ENCODE peak calls at places on chromosomes 5 and 9, in nine cellular contexts. One of them, this sample, is unnamed.

GRCh38 chr5:87410941-87411340 is 1.8 kb downstream of the CCNH start:
- DNase-seq in EH: peak; percentile 91
- DNase-seq in fibroblast of lung: peak; percentile 80
- DNase-seq in T1000: no peak
- DNase-seq in mesendoderm: no peak
- DNase-seq in stimulated activated CD4-positive, alpha-beta T cell treated with anti-CD3 and anti-CD28 coated beads, Interleukin-12 subunit alpha, Interleukin-12 subunit beta, amount 100 ng/mL, for 4 hours: no peak
- DNase-seq in ureter: no peak
- DNase-seq in GM13976: no peak
- DNase-seq in T-helper 22 cell: no peak
- DNase-seq in this sample: no peak

GRCh38 chr9:96331236-96331947 is 29.4 kb upstream of the HSD17B3 start:
- DNase-seq in GM13976: no peak
- DNase-seq in ureter: no peak
- DNase-seq in fibroblast of lung: no peak
- DNase-seq in T1000: no peak
- DNase-seq in stimulated activated CD4-positive, alpha-beta T cell treated with anti-CD3 and anti-CD28 coated beads, Interleukin-12 subunit alpha, Interleukin-12 subunit beta, amount 100 ng/mL, for 4 hours: no peak
- DNase-seq in mesendoderm: peak; percentile 89
- DNase-seq in EH: peak; percentile 35
- DNase-seq in T-helper 22 cell: no peak
- DNase-seq in this sample: no peak

GRCh38 chr5:172868924-172869565 is 35.0 kb downstream of the ERGIC1 start:
- DNase-seq in EH: peak; percentile 97
- DNase-seq in GM13976: no peak
- DNase-seq in ureter: peak; percentile 77
- DNase-seq in T-helper 22 cell: no peak
- DNase-seq in fibroblast of lung: peak; percentile 96
- DNase-seq in mesendoderm: no peak
- DNase-seq in stimulated activated CD4-positive, alpha-beta T cell treated with anti-CD3 and anti-CD28 coated beads, Interleukin-12 subunit alpha, Interleukin-12 subunit beta, amount 100 ng/mL, for 4 hours: no peak
- DNase-seq in T1000: peak; percentile 61
- DNase-seq in this sample: peak; percentile 89

GRCh38 chr9:99059074-99059894 is 45.6 kb upstream of the TGFBR1 start:
- DNase-seq in GM13976: peak; percentile 64
- DNase-seq in fibroblast of lung: no peak
- DNase-seq in T1000: no peak
- DNase-seq in T-helper 22 cell: no peak
- DNase-seq in stimulated activated CD4-positive, alpha-beta T cell treated with anti-CD3 and anti-CD28 coated beads, Interleukin-12 subunit alpha, Interleukin-12 subunit beta, amount 100 ng/mL, for 4 hours: no peak
- DNase-seq in mesendoderm: no peak
- DNase-seq in ureter: no peak
- DNase-seq in EH: peak; percentile 54
- DNase-seq in this sample: no peak

GRCh38 chr9:105860526-105860925 is 166.2 kb downstream of the TMEM38B start:
- DNase-seq in T1000: no peak
- DNase-seq in GM13976: no peak
- DNase-seq in mesendoderm: no peak
- DNase-seq in T-helper 22 cell: no peak
- DNase-seq in fibroblast of lung: no peak
- DNase-seq in stimulated activated CD4-positive, alpha-beta T cell treated with anti-CD3 and anti-CD28 coated beads, Interleukin-12 subunit alpha, Interleukin-12 subunit beta, amount 100 ng/mL, for 4 hours: no peak
- DNase-seq in ureter: no peak
- DNase-seq in EH: no peak
- DNase-seq in this sample: no peak

GRCh38 chr9:14488421-14489190 is 174.7 kb upstream of the NFIB start:
- DNase-seq in ureter: no peak
- DNase-seq in mesendoderm: no peak
- DNase-seq in EH: no peak
- DNase-seq in stimulated activated CD4-positive, alpha-beta T cell treated with anti-CD3 and anti-CD28 coated beads, Interleukin-12 subunit alpha, Interleukin-12 subunit beta, amount 100 ng/mL, for 4 hours: no peak
- DNase-seq in fibroblast of lung: no peak
- DNase-seq in T-helper 22 cell: no peak
- DNase-seq in GM13976: no peak
- DNase-seq in T1000: no peak
- DNase-seq in this sample: no peak

GRCh38 chr5:181043285-181044092 is 3.4 kb downstream of the BTNL9 start:
- DNase-seq in EH: no peak
- DNase-seq in mesendoderm: peak; percentile 34
- DNase-seq in fibroblast of lung: no peak
- DNase-seq in T1000: no peak
- DNase-seq in GM13976: no peak
- DNase-seq in ureter: peak; percentile 36
- DNase-seq in T-helper 22 cell: no peak
- DNase-seq in stimulated activated CD4-positive, alpha-beta T cell treated with anti-CD3 and anti-CD28 coated beads, Interleukin-12 subunit alpha, Interleukin-12 subunit beta, amount 100 ng/mL, for 4 hours: no peak
- DNase-seq in this sample: no peak

GRCh38 chr5:39362646-39363045 is 1.6 kb downstream of the C9 start:
- DNase-seq in T-helper 22 cell: no peak
- DNase-seq in ureter: no peak
- DNase-seq in mesendoderm: no peak
- DNase-seq in GM13976: no peak
- DNase-seq in T1000: no peak
- DNase-seq in stimulated activated CD4-positive, alpha-beta T cell treated with anti-CD3 and anti-CD28 coated beads, Interleukin-12 subunit alpha, Interleukin-12 subunit beta, amount 100 ng/mL, for 4 hours: no peak
- DNase-seq in fibroblast of lung: no peak
- DNase-seq in EH: no peak
- DNase-seq in this sample: no peak

GRCh38 chr5:169052207-169052606 is 248.7 kb downstream of the SLIT3 start:
- DNase-seq in fibroblast of lung: no peak
- DNase-seq in T1000: no peak
- DNase-seq in T-helper 22 cell: no peak
- DNase-seq in ureter: no peak
- DNase-seq in stimulated activated CD4-positive, alpha-beta T cell treated with anti-CD3 and anti-CD28 coated beads, Interleukin-12 subunit alpha, Interleukin-12 subunit beta, amount 100 ng/mL, for 4 hours: no peak
- DNase-seq in GM13976: no peak
- DNase-seq in EH: peak; percentile 56
- DNase-seq in mesendoderm: no peak
- DNase-seq in this sample: no peak

GRCh38 chr9:134291961-134292871 is 34.0 kb upstream of the RXRA start:
- DNase-seq in T1000: no peak
- DNase-seq in EH: no peak
- DNase-seq in T-helper 22 cell: no peak
- DNase-seq in mesendoderm: no peak
- DNase-seq in fibroblast of lung: no peak
- DNase-seq in stimulated activated CD4-positive, alpha-beta T cell treated with anti-CD3 and anti-CD28 coated beads, Interleukin-12 subunit alpha, Interleukin-12 subunit beta, amount 100 ng/mL, for 4 hours: no peak
- DNase-seq in GM13976: no peak
- DNase-seq in ureter: no peak
- DNase-seq in this sample: no peak

GRCh38 chr5:103283869-103284268 is 25.3 kb downstream of the MACIR start:
- DNase-seq in stimulated activated CD4-positive, alpha-beta T cell treated with anti-CD3 and anti-CD28 coated beads, Interleukin-12 subunit alpha, Interleukin-12 subunit beta, amount 100 ng/mL, for 4 hours: no peak
- DNase-seq in EH: no peak
- DNase-seq in T1000: no peak
- DNase-seq in T-helper 22 cell: no peak
- DNase-seq in mesendoderm: no peak
- DNase-seq in GM13976: no peak
- DNase-seq in ureter: no peak
- DNase-seq in fibroblast of lung: no peak
- DNase-seq in this sample: no peak

GRCh38 chr5:96875805-96876291 is 452 bp upstream of the ERAP2 start:
- DNase-seq in GM13976: no peak
- DNase-seq in T-helper 22 cell: peak; percentile 28
- DNase-seq in EH: peak; percentile 26
- DNase-seq in T1000: no peak
- DNase-seq in mesendoderm: peak; percentile 77
- DNase-seq in stimulated activated CD4-positive, alpha-beta T cell treated with anti-CD3 and anti-CD28 coated beads, Interleukin-12 subunit alpha, Interleukin-12 subunit beta, amount 100 ng/mL, for 4 hours: no peak
- DNase-seq in fibroblast of lung: no peak
- DNase-seq in ureter: no peak
- DNase-seq in this sample: no peak

GRCh38 chr9:127424669-127424986 is 446 bp downstream of the ZNF79 start:
- DNase-seq in ureter: no peak
- DNase-seq in stimulated activated CD4-positive, alpha-beta T cell treated with anti-CD3 and anti-CD28 coated beads, Interleukin-12 subunit alpha, Interleukin-12 subunit beta, amount 100 ng/mL, for 4 hours: peak; percentile 34
- DNase-seq in EH: no peak
- DNase-seq in GM13976: no peak
- DNase-seq in fibroblast of lung: no peak
- DNase-seq in T1000: no peak
- DNase-seq in T-helper 22 cell: no peak
- DNase-seq in mesendoderm: no peak
- DNase-seq in this sample: no peak

GRCh38 chr5:72154076-72154756 is 46.9 kb downstream of the MAP1B start:
- DNase-seq in T-helper 22 cell: no peak
- DNase-seq in GM13976: no peak
- DNase-seq in EH: no peak
- DNase-seq in mesendoderm: no peak
- DNase-seq in fibroblast of lung: no peak
- DNase-seq in stimulated activated CD4-positive, alpha-beta T cell treated with anti-CD3 and anti-CD28 coated beads, Interleukin-12 subunit alpha, Interleukin-12 subunit beta, amount 100 ng/mL, for 4 hours: no peak
- DNase-seq in T1000: no peak
- DNase-seq in ureter: no peak
- DNase-seq in this sample: no peak

GRCh38 chr9:79686381-79687130 is 114.8 kb downstream of the TLE4 start:
- DNase-seq in ureter: no peak
- DNase-seq in EH: peak; percentile 97
- DNase-seq in mesendoderm: peak; percentile 73
- DNase-seq in T1000: peak; percentile 26
- DNase-seq in T-helper 22 cell: no peak
- DNase-seq in GM13976: no peak
- DNase-seq in stimulated activated CD4-positive, alpha-beta T cell treated with anti-CD3 and anti-CD28 coated beads, Interleukin-12 subunit alpha, Interleukin-12 subunit beta, amount 100 ng/mL, for 4 hours: no peak
- DNase-seq in fibroblast of lung: peak; percentile 71
- DNase-seq in this sample: no peak

GRCh38 chr9:113631093-113631765 is 167.7 kb downstream of the RGS3 start:
- DNase-seq in EH: no peak
- DNase-seq in fibroblast of lung: no peak
- DNase-seq in GM13976: no peak
- DNase-seq in mesendoderm: no peak
- DNase-seq in ureter: no peak
- DNase-seq in stimulated activated CD4-positive, alpha-beta T cell treated with anti-CD3 and anti-CD28 coated beads, Interleukin-12 subunit alpha, Interleukin-12 subunit beta, amount 100 ng/mL, for 4 hours: no peak
- DNase-seq in T1000: no peak
- DNase-seq in T-helper 22 cell: no peak
- DNase-seq in this sample: peak; percentile 47

GRCh38 chr9:79731483-79731882 is 159.7 kb downstream of the TLE4 start:
- DNase-seq in stimulated activated CD4-positive, alpha-beta T cell treated with anti-CD3 and anti-CD28 coated beads, Interleukin-12 subunit alpha, Interleukin-12 subunit beta, amount 100 ng/mL, for 4 hours: no peak
- DNase-seq in fibroblast of lung: no peak
- DNase-seq in EH: no peak
- DNase-seq in ureter: no peak
- DNase-seq in GM13976: no peak
- DNase-seq in T-helper 22 cell: no peak
- DNase-seq in T1000: no peak
- DNase-seq in mesendoderm: peak; percentile 28
- DNase-seq in this sample: no peak

GRCh38 chr9:131736440-131736839 is 3.4 kb downstream of the RAPGEF1 start:
- DNase-seq in T1000: no peak
- DNase-seq in fibroblast of lung: no peak
- DNase-seq in mesendoderm: no peak
- DNase-seq in T-helper 22 cell: no peak
- DNase-seq in ureter: no peak
- DNase-seq in stimulated activated CD4-positive, alpha-beta T cell treated with anti-CD3 and anti-CD28 coated beads, Interleukin-12 subunit alpha, Interleukin-12 subunit beta, amount 100 ng/mL, for 4 hours: no peak
- DNase-seq in GM13976: no peak
- DNase-seq in EH: no peak
- DNase-seq in this sample: no peak

GRCh38 chr9:83722726-83723495 is 15.2 kb upstream of the UBQLN1 start:
- DNase-seq in fibroblast of lung: no peak
- DNase-seq in T-helper 22 cell: no peak
- DNase-seq in T1000: no peak
- DNase-seq in mesendoderm: no peak
- DNase-seq in stimulated activated CD4-positive, alpha-beta T cell treated with anti-CD3 and anti-CD28 coated beads, Interleukin-12 subunit alpha, Interleukin-12 subunit beta, amount 100 ng/mL, for 4 hours: no peak
- DNase-seq in ureter: no peak
- DNase-seq in GM13976: no peak
- DNase-seq in EH: no peak
- DNase-seq in this sample: no peak

GRCh38 chr9:128885376-128885775 is 3.4 kb downstream of the LRRC8A start:
- DNase-seq in stimulated activated CD4-positive, alpha-beta T cell treated with anti-CD3 and anti-CD28 coated beads, Interleukin-12 subunit alpha, Interleukin-12 subunit beta, amount 100 ng/mL, for 4 hours: no peak
- DNase-seq in GM13976: no peak
- DNase-seq in fibroblast of lung: no peak
- DNase-seq in T-helper 22 cell: no peak
- DNase-seq in T1000: no peak
- DNase-seq in ureter: no peak
- DNase-seq in mesendoderm: no peak
- DNase-seq in EH: no peak
- DNase-seq in this sample: no peak

GRCh38 chr9:136996361-136997281 is at the start of gene CLIC3:
- DNase-seq in GM13976: no peak
- DNase-seq in EH: peak; percentile 34
- DNase-seq in mesendoderm: peak; percentile 58
- DNase-seq in stimulated activated CD4-positive, alpha-beta T cell treated with anti-CD3 and anti-CD28 coated beads, Interleukin-12 subunit alpha, Interleukin-12 subunit beta, amount 100 ng/mL, for 4 hours: peak; percentile 29
- DNase-seq in T-helper 22 cell: no peak
- DNase-seq in T1000: no peak
- DNase-seq in ureter: no peak
- DNase-seq in fibroblast of lung: no peak
- DNase-seq in this sample: peak; percentile 90

GRCh38 chr5:172646716-172647285 is 5.7 kb downstream of the NEURL1B start:
- DNase-seq in fibroblast of lung: no peak
- DNase-seq in EH: no peak
- DNase-seq in ureter: no peak
- DNase-seq in T-helper 22 cell: no peak
- DNase-seq in GM13976: no peak
- DNase-seq in mesendoderm: peak; percentile 78
- DNase-seq in T1000: no peak
- DNase-seq in stimulated activated CD4-positive, alpha-beta T cell treated with anti-CD3 and anti-CD28 coated beads, Interleukin-12 subunit alpha, Interleukin-12 subunit beta, amount 100 ng/mL, for 4 hours: no peak
- DNase-seq in this sample: peak; percentile 61

This sample was measured in upper lobe of right lung.